ENCODE peak calls at places on chromosomes 11 and 22, in eight cellular contexts. One of them, this sample, is unnamed.
A peak's percentile ranks its signal among the peaks of the same experiment; 100 is the strongest.

GRCh38 chr22:42947211-42947990 is 67.5 kb downstream of the PACSIN2 start:
- DNase-seq in lung: no peak
- DNase-seq in brain microvascular endothelial cell: peak; percentile 37
- DNase-seq in AG08395: no peak
- DNase-seq in ecto neural progenitor cell: no peak
- DNase-seq in suprapubic skin: no peak
- DNase-seq in progenitor cell of endocrine pancreas: no peak
- DNase-seq in psoas muscle: peak; percentile 64
- DNase-seq in this sample: no peak

GRCh38 chr11:15641191-15641810 is 526.6 kb downstream of the INSC start:
- DNase-seq in progenitor cell of endocrine pancreas: no peak
- DNase-seq in suprapubic skin: no peak
- DNase-seq in brain microvascular endothelial cell: no peak
- DNase-seq in AG08395: no peak
- DNase-seq in lung: no peak
- DNase-seq in ecto neural progenitor cell: no peak
- DNase-seq in psoas muscle: no peak
- DNase-seq in this sample: no peak

GRCh38 chr11:72700026-72700610 is 25.9 kb upstream of the PDE2A start:
- DNase-seq in psoas muscle: no peak
- DNase-seq in suprapubic skin: no peak
- DNase-seq in ecto neural progenitor cell: no peak
- DNase-seq in AG08395: peak; percentile 85
- DNase-seq in brain microvascular endothelial cell: no peak
- DNase-seq in lung: no peak
- DNase-seq in progenitor cell of endocrine pancreas: no peak
- DNase-seq in this sample: peak; percentile 29

GRCh38 chr22:21972293-21972779 is 10.3 kb downstream of the TOP3B start:
- DNase-seq in ecto neural progenitor cell: peak; percentile 75
- DNase-seq in AG08395: peak; percentile 81
- DNase-seq in brain microvascular endothelial cell: peak; percentile 31
- DNase-seq in psoas muscle: peak; percentile 47
- DNase-seq in progenitor cell of endocrine pancreas: peak; percentile 45
- DNase-seq in lung: no peak
- DNase-seq in suprapubic skin: no peak
- DNase-seq in this sample: no peak

GRCh38 chr11:17921620-17922473 is 91.0 kb downstream of the SERGEF start:
- DNase-seq in AG08395: peak; percentile 38
- DNase-seq in suprapubic skin: no peak
- DNase-seq in ecto neural progenitor cell: no peak
- DNase-seq in brain microvascular endothelial cell: peak; percentile 15
- DNase-seq in psoas muscle: peak; percentile 18
- DNase-seq in lung: no peak
- DNase-seq in progenitor cell of endocrine pancreas: no peak
- DNase-seq in this sample: no peak

GRCh38 chr11:86070435-86071056 is 1.7 kb upstream of the PICALM start:
- DNase-seq in brain microvascular endothelial cell: no peak
- DNase-seq in lung: no peak
- DNase-seq in AG08395: no peak
- DNase-seq in psoas muscle: no peak
- DNase-seq in ecto neural progenitor cell: no peak
- DNase-seq in progenitor cell of endocrine pancreas: no peak
- DNase-seq in suprapubic skin: no peak
- DNase-seq in this sample: no peak

GRCh38 chr22:35218079-35218478 is 39.2 kb upstream of the HMGXB4 start:
- DNase-seq in psoas muscle: no peak
- DNase-seq in ecto neural progenitor cell: no peak
- DNase-seq in brain microvascular endothelial cell: peak; percentile 27
- DNase-seq in suprapubic skin: no peak
- DNase-seq in lung: no peak
- DNase-seq in progenitor cell of endocrine pancreas: no peak
- DNase-seq in AG08395: no peak
- DNase-seq in this sample: peak; percentile 6

GRCh38 chr22:45647532-45648225 is 24.0 kb upstream of the ATXN10 start:
- DNase-seq in AG08395: no peak
- DNase-seq in lung: no peak
- DNase-seq in brain microvascular endothelial cell: no peak
- DNase-seq in progenitor cell of endocrine pancreas: no peak
- DNase-seq in ecto neural progenitor cell: no peak
- DNase-seq in psoas muscle: no peak
- DNase-seq in suprapubic skin: no peak
- DNase-seq in this sample: no peak

GRCh38 chr11:134558258-134558835 is 146.3 kb upstream of the B3GAT1 start:
- DNase-seq in progenitor cell of endocrine pancreas: no peak
- DNase-seq in ecto neural progenitor cell: peak; percentile 29
- DNase-seq in suprapubic skin: no peak
- DNase-seq in AG08395: no peak
- DNase-seq in psoas muscle: no peak
- DNase-seq in lung: peak; percentile 15
- DNase-seq in brain microvascular endothelial cell: no peak
- DNase-seq in this sample: no peak

GRCh38 chr22:17792289-17792688 is 18.0 kb upstream of the BID start:
- DNase-seq in AG08395: no peak
- DNase-seq in suprapubic skin: no peak
- DNase-seq in brain microvascular endothelial cell: no peak
- DNase-seq in ecto neural progenitor cell: no peak
- DNase-seq in lung: no peak
- DNase-seq in psoas muscle: no peak
- DNase-seq in progenitor cell of endocrine pancreas: no peak
- DNase-seq in this sample: no peak

GRCh38 chr11:29184939-29185890 is 831.6 kb downstream of the KCNA4 start:
- DNase-seq in AG08395: peak; percentile 88
- DNase-seq in suprapubic skin: no peak
- DNase-seq in ecto neural progenitor cell: no peak
- DNase-seq in brain microvascular endothelial cell: peak; percentile 92
- DNase-seq in lung: no peak
- DNase-seq in psoas muscle: no peak
- DNase-seq in progenitor cell of endocrine pancreas: no peak
- DNase-seq in this sample: peak; percentile 99

GRCh38 chr11:70641366-70641765 is 243.0 kb downstream of the CTTN start:
- DNase-seq in brain microvascular endothelial cell: no peak
- DNase-seq in AG08395: no peak
- DNase-seq in suprapubic skin: no peak
- DNase-seq in lung: no peak
- DNase-seq in ecto neural progenitor cell: no peak
- DNase-seq in progenitor cell of endocrine pancreas: no peak
- DNase-seq in psoas muscle: no peak
- DNase-seq in this sample: no peak

GRCh38 chr11:17751558-17751957 is 17.0 kb downstream of the KCNC1 start:
- DNase-seq in progenitor cell of endocrine pancreas: no peak
- DNase-seq in brain microvascular endothelial cell: no peak
- DNase-seq in suprapubic skin: no peak
- DNase-seq in ecto neural progenitor cell: no peak
- DNase-seq in psoas muscle: no peak
- DNase-seq in lung: no peak
- DNase-seq in AG08395: no peak
- DNase-seq in this sample: no peak

GRCh38 chr11:9263840-9264380 is 1.2 kb downstream of the DENND5A start:
- DNase-seq in suprapubic skin: no peak
- DNase-seq in ecto neural progenitor cell: no peak
- DNase-seq in psoas muscle: no peak
- DNase-seq in lung: no peak
- DNase-seq in AG08395: peak; percentile 48
- DNase-seq in progenitor cell of endocrine pancreas: no peak
- DNase-seq in brain microvascular endothelial cell: no peak
- DNase-seq in this sample: no peak

GRCh38 chr22:42604403-42604802 is 10.3 kb downstream of the POLDIP3 start:
- DNase-seq in brain microvascular endothelial cell: peak; percentile 22
- DNase-seq in lung: peak; percentile 60
- DNase-seq in suprapubic skin: no peak
- DNase-seq in progenitor cell of endocrine pancreas: no peak
- DNase-seq in psoas muscle: no peak
- DNase-seq in ecto neural progenitor cell: no peak
- DNase-seq in AG08395: peak; percentile 62
- DNase-seq in this sample: peak; percentile 44

GRCh38 chr22:38741576-38741975 is 14.2 kb downstream of the SUN2 start:
- DNase-seq in brain microvascular endothelial cell: no peak
- DNase-seq in progenitor cell of endocrine pancreas: no peak
- DNase-seq in lung: no peak
- DNase-seq in ecto neural progenitor cell: no peak
- DNase-seq in suprapubic skin: no peak
- DNase-seq in psoas muscle: no peak
- DNase-seq in AG08395: no peak
- DNase-seq in this sample: no peak

GRCh38 chr22:19463491-19464469 is 15.2 kb downstream of the UFD1 start:
- DNase-seq in ecto neural progenitor cell: no peak
- DNase-seq in suprapubic skin: no peak
- DNase-seq in brain microvascular endothelial cell: no peak
- DNase-seq in psoas muscle: peak; percentile 36
- DNase-seq in lung: no peak
- DNase-seq in AG08395: peak; percentile 84
- DNase-seq in progenitor cell of endocrine pancreas: no peak
- DNase-seq in this sample: peak; percentile 41

GRCh38 chr11:62001450-62002178 is 34.2 kb upstream of the FTH1 start:
- DNase-seq in ecto neural progenitor cell: no peak
- DNase-seq in psoas muscle: no peak
- DNase-seq in lung: no peak
- DNase-seq in progenitor cell of endocrine pancreas: no peak
- DNase-seq in AG08395: no peak
- DNase-seq in brain microvascular endothelial cell: no peak
- DNase-seq in suprapubic skin: no peak
- DNase-seq in this sample: no peak

GRCh38 chr11:103529217-103529684 is 420.0 kb downstream of the DYNC2H1 start:
- DNase-seq in psoas muscle: no peak
- DNase-seq in ecto neural progenitor cell: no peak
- DNase-seq in AG08395: peak; percentile 69
- DNase-seq in brain microvascular endothelial cell: peak; percentile 87
- DNase-seq in lung: no peak
- DNase-seq in progenitor cell of endocrine pancreas: no peak
- DNase-seq in suprapubic skin: no peak
- DNase-seq in this sample: peak; percentile 81

GRCh38 chr11:118227865-118228785 is 3.3 kb upstream of the JAML start:
- DNase-seq in AG08395: no peak
- DNase-seq in psoas muscle: no peak
- DNase-seq in progenitor cell of endocrine pancreas: no peak
- DNase-seq in lung: no peak
- DNase-seq in suprapubic skin: no peak
- DNase-seq in ecto neural progenitor cell: no peak
- DNase-seq in brain microvascular endothelial cell: no peak
- DNase-seq in this sample: no peak

GRCh38 chr22:22948651-22949611 is 61.3 kb downstream of the IGLL5 start:
- DNase-seq in lung: no peak
- DNase-seq in ecto neural progenitor cell: peak; percentile 32
- DNase-seq in suprapubic skin: peak; percentile 38
- DNase-seq in brain microvascular endothelial cell: no peak
- DNase-seq in progenitor cell of endocrine pancreas: peak; percentile 6
- DNase-seq in psoas muscle: no peak
- DNase-seq in AG08395: no peak
- DNase-seq in this sample: no peak

GRCh38 chr11:91164452-91164822 is 941.6 kb upstream of the CHORDC1 start:
- DNase-seq in ecto neural progenitor cell: no peak
- DNase-seq in suprapubic skin: no peak
- DNase-seq in psoas muscle: no peak
- DNase-seq in AG08395: no peak
- DNase-seq in lung: no peak
- DNase-seq in progenitor cell of endocrine pancreas: no peak
- DNase-seq in brain microvascular endothelial cell: peak; percentile 2
- DNase-seq in this sample: no peak

GRCh38 chr22:17943533-17944204 is 80.7 kb downstream of the MICAL3 start:
- DNase-seq in psoas muscle: no peak
- DNase-seq in ecto neural progenitor cell: no peak
- DNase-seq in progenitor cell of endocrine pancreas: no peak
- DNase-seq in AG08395: no peak
- DNase-seq in lung: no peak
- DNase-seq in brain microvascular endothelial cell: no peak
- DNase-seq in suprapubic skin: peak; percentile 55
- DNase-seq in this sample: no peak

GRCh38 chr22:32323513-32324164 is 34.0 kb upstream of the RFPL3 start:
- DNase-seq in psoas muscle: no peak
- DNase-seq in lung: no peak
- DNase-seq in ecto neural progenitor cell: peak; percentile 38
- DNase-seq in AG08395: no peak
- DNase-seq in brain microvascular endothelial cell: no peak
- DNase-seq in suprapubic skin: peak; percentile 50
- DNase-seq in progenitor cell of endocrine pancreas: no peak
- DNase-seq in this sample: no peak

GRCh38 chr22:44682556-44683168 is 19.3 kb upstream of the PRR5 start:
- DNase-seq in brain microvascular endothelial cell: no peak
- DNase-seq in psoas muscle: no peak
- DNase-seq in suprapubic skin: no peak
- DNase-seq in lung: no peak
- DNase-seq in ecto neural progenitor cell: no peak
- DNase-seq in AG08395: no peak
- DNase-seq in progenitor cell of endocrine pancreas: no peak
- DNase-seq in this sample: no peak

GRCh38 chr22:49300951-49301397 is 526.7 kb downstream of the BRD1 start:
- DNase-seq in ecto neural progenitor cell: peak; percentile 29
- DNase-seq in lung: no peak
- DNase-seq in AG08395: no peak
- DNase-seq in suprapubic skin: peak; percentile 60
- DNase-seq in brain microvascular endothelial cell: no peak
- DNase-seq in progenitor cell of endocrine pancreas: peak; percentile 4
- DNase-seq in psoas muscle: no peak
- DNase-seq in this sample: no peak

GRCh38 chr22:30211124-30211820 is 35.3 kb downstream of the LIF start:
- DNase-seq in lung: no peak
- DNase-seq in suprapubic skin: no peak
- DNase-seq in AG08395: no peak
- DNase-seq in psoas muscle: no peak
- DNase-seq in ecto neural progenitor cell: peak; percentile 41
- DNase-seq in progenitor cell of endocrine pancreas: no peak
- DNase-seq in brain microvascular endothelial cell: no peak
- DNase-seq in this sample: no peak

GRCh38 chr11:36509265-36509664 is 807 bp downstream of the TRAF6 start:
- DNase-seq in lung: no peak
- DNase-seq in AG08395: peak; percentile 18
- DNase-seq in progenitor cell of endocrine pancreas: no peak
- DNase-seq in brain microvascular endothelial cell: peak; percentile 29
- DNase-seq in ecto neural progenitor cell: no peak
- DNase-seq in suprapubic skin: no peak
- DNase-seq in psoas muscle: no peak
- DNase-seq in this sample: peak; percentile 51

GRCh38 chr22:49780281-49780991 is 47.2 kb downstream of the BRD1 start:
- DNase-seq in brain microvascular endothelial cell: no peak
- DNase-seq in suprapubic skin: no peak
- DNase-seq in AG08395: no peak
- DNase-seq in ecto neural progenitor cell: peak; percentile 37
- DNase-seq in psoas muscle: peak; percentile 29
- DNase-seq in progenitor cell of endocrine pancreas: no peak
- DNase-seq in lung: no peak
- DNase-seq in this sample: no peak

GRCh38 chr11:250740-251299 is 14.0 kb downstream of the PSMD13 start:
- DNase-seq in progenitor cell of endocrine pancreas: peak; percentile 43
- DNase-seq in psoas muscle: peak; percentile 50
- DNase-seq in brain microvascular endothelial cell: peak; percentile 60
- DNase-seq in ecto neural progenitor cell: peak; percentile 76
- DNase-seq in suprapubic skin: no peak
- DNase-seq in AG08395: peak; percentile 50
- DNase-seq in lung: peak; percentile 67
- DNase-seq in this sample: no peak

GRCh38 chr11:93481279-93481678 is 61.9 kb downstream of the SMCO4 start:
- DNase-seq in brain microvascular endothelial cell: no peak
- DNase-seq in suprapubic skin: no peak
- DNase-seq in progenitor cell of endocrine pancreas: no peak
- DNase-seq in psoas muscle: no peak
- DNase-seq in AG08395: no peak
- DNase-seq in lung: no peak
- DNase-seq in ecto neural progenitor cell: no peak
- DNase-seq in this sample: no peak

GRCh38 chr11:61771995-61772455 is 19.6 kb downstream of the MYRF start:
- DNase-seq in psoas muscle: no peak
- DNase-seq in suprapubic skin: no peak
- DNase-seq in AG08395: no peak
- DNase-seq in lung: no peak
- DNase-seq in ecto neural progenitor cell: no peak
- DNase-seq in brain microvascular endothelial cell: no peak
- DNase-seq in progenitor cell of endocrine pancreas: no peak
- DNase-seq in this sample: no peak

This sample was measured in astrocyte.